ENCODE peak calls at places on chromosomes 2 and 18, in eight cellular contexts. One of them, this sample, is unnamed.

GRCh38 chr18:55430026-55430425 is 158.0 kb downstream of the TCF4 start:
- DNase-seq in stomach: no peak
- DNase-seq in brain microvascular endothelial cell: no peak
- DNase-seq in psoas muscle: no peak
- DNase-seq in choroid plexus epithelial cell: no peak
- DNase-seq in CD8-positive, alpha-beta T cell: no peak
- DNase-seq in lower leg skin: no peak
- DNase-seq in GM12865: no peak
- DNase-seq in this sample: no peak

GRCh38 chr2:200738590-200738989 is 73.1 kb upstream of the BZW1 start:
- DNase-seq in choroid plexus epithelial cell: no peak
- DNase-seq in GM12865: no peak
- DNase-seq in brain microvascular endothelial cell: no peak
- DNase-seq in stomach: no peak
- DNase-seq in psoas muscle: no peak
- DNase-seq in CD8-positive, alpha-beta T cell: no peak
- DNase-seq in lower leg skin: no peak
- DNase-seq in this sample: no peak

GRCh38 chr18:68219867-68220266 is 495.0 kb downstream of the TMX3 start:
- DNase-seq in choroid plexus epithelial cell: no peak
- DNase-seq in lower leg skin: no peak
- DNase-seq in stomach: no peak
- DNase-seq in psoas muscle: no peak
- DNase-seq in CD8-positive, alpha-beta T cell: no peak
- DNase-seq in brain microvascular endothelial cell: no peak
- DNase-seq in GM12865: no peak
- DNase-seq in this sample: no peak

GRCh38 chr2:224259831-224260230 is 142.1 kb downstream of the FAM124B start:
- DNase-seq in choroid plexus epithelial cell: no peak
- DNase-seq in GM12865: no peak
- DNase-seq in stomach: no peak
- DNase-seq in CD8-positive, alpha-beta T cell: no peak
- DNase-seq in brain microvascular endothelial cell: no peak
- DNase-seq in lower leg skin: no peak
- DNase-seq in psoas muscle: no peak
- DNase-seq in this sample: no peak

GRCh38 chr2:181258761-181259160 is 198.4 kb upstream of the ITGA4 start:
- DNase-seq in brain microvascular endothelial cell: peak
- DNase-seq in lower leg skin: no peak
- DNase-seq in GM12865: no peak
- DNase-seq in choroid plexus epithelial cell: peak
- DNase-seq in CD8-positive, alpha-beta T cell: no peak
- DNase-seq in psoas muscle: no peak
- DNase-seq in stomach: no peak
- DNase-seq in this sample: peak

GRCh38 chr2:127219716-127220090 is 396 bp downstream of the CYP27C1 start:
- DNase-seq in CD8-positive, alpha-beta T cell: no peak
- DNase-seq in psoas muscle: peak
- DNase-seq in brain microvascular endothelial cell: no peak
- DNase-seq in stomach: no peak
- DNase-seq in choroid plexus epithelial cell: peak
- DNase-seq in GM12865: no peak
- DNase-seq in lower leg skin: peak
- DNase-seq in this sample: no peak

GRCh38 chr18:30454920-30455319 is 587.6 kb downstream of the DSC3 start:
- DNase-seq in stomach: no peak
- DNase-seq in lower leg skin: no peak
- DNase-seq in choroid plexus epithelial cell: no peak
- DNase-seq in psoas muscle: no peak
- DNase-seq in brain microvascular endothelial cell: no peak
- DNase-seq in CD8-positive, alpha-beta T cell: no peak
- DNase-seq in GM12865: no peak
- DNase-seq in this sample: no peak

GRCh38 chr2:95276888-95277245 is 2.6 kb downstream of the PROM2 start:
- DNase-seq in stomach: no peak
- DNase-seq in choroid plexus epithelial cell: no peak
- DNase-seq in lower leg skin: peak
- DNase-seq in CD8-positive, alpha-beta T cell: no peak
- DNase-seq in GM12865: no peak
- DNase-seq in psoas muscle: peak
- DNase-seq in brain microvascular endothelial cell: no peak
- DNase-seq in this sample: no peak

GRCh38 chr2:41916177-41916576 is 131.6 kb upstream of the PKDCC start:
- DNase-seq in lower leg skin: no peak
- DNase-seq in psoas muscle: no peak
- DNase-seq in brain microvascular endothelial cell: no peak
- DNase-seq in GM12865: no peak
- DNase-seq in CD8-positive, alpha-beta T cell: no peak
- DNase-seq in stomach: no peak
- DNase-seq in choroid plexus epithelial cell: no peak
- DNase-seq in this sample: no peak

GRCh38 chr2:78065366-78065765 is 543.2 kb upstream of the LRRTM4 start:
- DNase-seq in brain microvascular endothelial cell: no peak
- DNase-seq in GM12865: no peak
- DNase-seq in CD8-positive, alpha-beta T cell: no peak
- DNase-seq in lower leg skin: no peak
- DNase-seq in choroid plexus epithelial cell: no peak
- DNase-seq in psoas muscle: no peak
- DNase-seq in stomach: no peak
- DNase-seq in this sample: no peak

GRCh38 chr2:216315817-216316603 is 56.3 kb downstream of the MARCHF4 start:
- DNase-seq in lower leg skin: no peak
- DNase-seq in stomach: no peak
- DNase-seq in GM12865: no peak
- DNase-seq in CD8-positive, alpha-beta T cell: no peak
- DNase-seq in choroid plexus epithelial cell: peak
- DNase-seq in psoas muscle: no peak
- DNase-seq in brain microvascular endothelial cell: peak
- DNase-seq in this sample: peak

GRCh38 chr2:85831735-85832134 is 57.1 kb downstream of the ST3GAL5 start:
- DNase-seq in GM12865: peak
- DNase-seq in stomach: no peak
- DNase-seq in psoas muscle: no peak
- DNase-seq in lower leg skin: no peak
- DNase-seq in choroid plexus epithelial cell: no peak
- DNase-seq in CD8-positive, alpha-beta T cell: no peak
- DNase-seq in brain microvascular endothelial cell: no peak
- DNase-seq in this sample: no peak

GRCh38 chr2:238420878-238421694 is 5.6 kb upstream of the ASB1 start:
- DNase-seq in GM12865: no peak
- DNase-seq in CD8-positive, alpha-beta T cell: no peak
- DNase-seq in brain microvascular endothelial cell: no peak
- DNase-seq in stomach: peak
- DNase-seq in choroid plexus epithelial cell: peak
- DNase-seq in lower leg skin: no peak
- DNase-seq in psoas muscle: no peak
- DNase-seq in this sample: no peak

GRCh38 chr2:232632904-232633412 is 446 bp upstream of the EFHD1 start:
- DNase-seq in GM12865: no peak
- DNase-seq in choroid plexus epithelial cell: peak
- DNase-seq in stomach: no peak
- DNase-seq in lower leg skin: peak
- DNase-seq in CD8-positive, alpha-beta T cell: no peak
- DNase-seq in brain microvascular endothelial cell: no peak
- DNase-seq in psoas muscle: peak
- DNase-seq in this sample: peak

GRCh38 chr18:49795612-49796552 is 17.5 kb downstream of the ACAA2 start:
- DNase-seq in choroid plexus epithelial cell: peak
- DNase-seq in stomach: no peak
- DNase-seq in brain microvascular endothelial cell: no peak
- DNase-seq in lower leg skin: no peak
- DNase-seq in GM12865: no peak
- DNase-seq in psoas muscle: no peak
- DNase-seq in CD8-positive, alpha-beta T cell: no peak
- DNase-seq in this sample: no peak

GRCh38 chr2:41937921-41938708 is 109.7 kb upstream of the PKDCC start:
- DNase-seq in choroid plexus epithelial cell: no peak
- DNase-seq in CD8-positive, alpha-beta T cell: no peak
- DNase-seq in lower leg skin: peak
- DNase-seq in brain microvascular endothelial cell: no peak
- DNase-seq in GM12865: no peak
- DNase-seq in stomach: no peak
- DNase-seq in psoas muscle: no peak
- DNase-seq in this sample: no peak

GRCh38 chr2:207768168-207768890 is 1.4 kb downstream of the FZD5 start:
- DNase-seq in psoas muscle: peak
- DNase-seq in lower leg skin: peak
- DNase-seq in GM12865: peak
- DNase-seq in stomach: peak
- DNase-seq in brain microvascular endothelial cell: no peak
- DNase-seq in choroid plexus epithelial cell: peak
- DNase-seq in CD8-positive, alpha-beta T cell: peak
- DNase-seq in this sample: peak

GRCh38 chr2:96617012-96617411 is 21.1 kb downstream of the KANSL3 start:
- DNase-seq in brain microvascular endothelial cell: no peak
- DNase-seq in CD8-positive, alpha-beta T cell: no peak
- DNase-seq in choroid plexus epithelial cell: no peak
- DNase-seq in stomach: no peak
- DNase-seq in lower leg skin: no peak
- DNase-seq in psoas muscle: no peak
- DNase-seq in GM12865: no peak
- DNase-seq in this sample: no peak

GRCh38 chr2:133591164-133591563 is 22.9 kb upstream of the NCKAP5 start:
- DNase-seq in GM12865: no peak
- DNase-seq in choroid plexus epithelial cell: peak
- DNase-seq in psoas muscle: peak
- DNase-seq in stomach: peak
- DNase-seq in CD8-positive, alpha-beta T cell: no peak
- DNase-seq in lower leg skin: no peak
- DNase-seq in brain microvascular endothelial cell: no peak
- DNase-seq in this sample: no peak

GRCh38 chr18:64809801-64810200 is 660.9 kb upstream of the LINC00305 start:
- DNase-seq in CD8-positive, alpha-beta T cell: no peak
- DNase-seq in psoas muscle: no peak
- DNase-seq in choroid plexus epithelial cell: no peak
- DNase-seq in GM12865: no peak
- DNase-seq in lower leg skin: no peak
- DNase-seq in stomach: no peak
- DNase-seq in brain microvascular endothelial cell: no peak
- DNase-seq in this sample: no peak

DNA sequence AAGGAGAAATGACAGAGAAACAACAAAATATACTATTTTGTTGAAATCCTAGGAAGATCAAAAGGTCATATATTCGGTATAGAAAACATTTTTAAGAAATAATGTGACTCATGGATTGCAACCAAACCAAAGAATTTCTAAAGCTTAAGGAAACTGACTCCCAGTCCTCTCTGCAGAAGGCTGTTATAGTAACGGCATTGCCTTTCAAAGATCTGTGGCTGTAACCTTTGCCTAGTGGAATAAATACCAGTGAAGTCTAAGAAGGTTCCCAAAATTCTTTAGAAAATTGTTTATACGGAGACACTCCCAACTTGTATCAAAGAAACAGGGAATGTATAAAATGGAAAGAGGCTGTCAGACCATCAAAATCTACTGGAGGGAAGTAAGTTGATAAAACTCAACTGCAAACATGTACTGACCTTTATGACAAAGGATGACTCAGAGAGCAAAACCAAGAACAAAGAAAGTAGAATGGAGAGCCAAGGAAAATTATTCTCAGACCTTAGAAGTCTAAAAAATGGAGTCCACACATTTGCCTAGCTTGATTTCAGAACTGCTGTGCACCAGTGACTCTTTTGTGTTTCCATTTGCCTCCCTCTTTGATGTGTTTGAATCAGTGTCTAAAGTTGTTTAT is 48.6 kb upstream of the FSIP2 start:
- DNase-seq in GM12865: no peak
- DNase-seq in stomach: no peak
- DNase-seq in lower leg skin: no peak
- DNase-seq in psoas muscle: no peak
- DNase-seq in choroid plexus epithelial cell: peak
- DNase-seq in brain microvascular endothelial cell: no peak
- DNase-seq in CD8-positive, alpha-beta T cell: no peak
- DNase-seq in this sample: peak
- H3K4me3 ChIP-seq in GM12865: no peak
- H3K4me3 ChIP-seq in stomach: no peak
- H3K4me3 ChIP-seq in lower leg skin: no peak
- H3K4me3 ChIP-seq in psoas muscle: no peak
- H3K4me3 ChIP-seq in choroid plexus epithelial cell: no peak
- H3K4me3 ChIP-seq in brain microvascular endothelial cell: no peak
- H3K4me3 ChIP-seq in CD8-positive, alpha-beta T cell: no peak
- H3K4me3 ChIP-seq in this sample: no peak

DNA sequence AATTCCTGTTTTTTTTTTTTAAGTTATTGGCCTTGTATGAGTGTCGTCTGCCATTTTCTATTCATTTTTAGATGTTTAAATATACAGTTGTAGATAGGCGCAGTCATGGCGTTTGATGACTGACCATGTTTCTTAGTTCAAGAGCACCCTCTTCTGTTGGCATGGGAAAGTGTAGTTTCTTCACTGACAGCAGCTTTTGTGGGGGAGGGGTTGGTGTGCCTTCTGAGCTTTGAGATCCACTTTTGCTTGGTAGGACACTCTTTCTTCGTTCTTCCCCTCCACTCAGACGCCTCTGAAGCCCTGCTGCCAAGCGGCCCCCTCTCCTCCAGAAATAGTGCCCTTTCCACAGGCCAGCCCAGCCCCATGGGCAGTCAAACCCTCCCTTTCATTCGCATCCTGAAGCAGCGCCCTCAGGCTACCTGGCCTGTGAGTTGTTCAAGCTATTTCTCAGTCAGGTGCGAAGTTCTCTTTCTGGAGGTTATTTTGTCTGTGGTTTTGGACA is 492.0 kb downstream of the TNS1 start:
- DNase-seq in CD8-positive, alpha-beta T cell: peak
- DNase-seq in brain microvascular endothelial cell: peak
- DNase-seq in choroid plexus epithelial cell: peak
- DNase-seq in GM12865: peak
- DNase-seq in lower leg skin: no peak
- DNase-seq in psoas muscle: no peak
- DNase-seq in stomach: peak
- DNase-seq in this sample: peak
- TF ChIP-seq CTCF in CD8-positive, alpha-beta T cell: peak
- TF ChIP-seq CTCF in brain microvascular endothelial cell: peak
- TF ChIP-seq CTCF in choroid plexus epithelial cell: peak
- TF ChIP-seq CTCF in GM12865: peak
- TF ChIP-seq CTCF in lower leg skin: peak
- TF ChIP-seq CTCF in psoas muscle: peak
- TF ChIP-seq CTCF in stomach: peak
- TF ChIP-seq CTCF in this sample: peak

DNA sequence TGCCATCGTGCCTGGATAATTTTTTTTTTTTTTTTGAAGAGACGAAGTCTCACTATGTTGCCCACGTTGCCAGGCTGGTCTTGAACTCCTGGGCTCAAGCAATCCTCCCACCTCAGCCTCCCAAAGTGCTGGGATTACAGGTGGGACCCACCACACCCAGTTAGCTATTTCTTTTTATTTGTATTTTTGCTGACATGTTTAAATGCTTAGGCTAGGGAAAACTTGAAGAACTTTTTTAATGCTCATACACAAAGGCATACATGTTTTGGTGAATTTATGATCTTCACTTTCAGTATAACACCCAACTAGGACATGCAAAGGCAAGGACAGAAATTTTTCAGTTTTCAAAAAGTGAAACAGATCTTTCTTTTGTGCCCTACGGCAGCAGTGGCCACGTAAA is 9.9 kb downstream of the L3MBTL4 start:
- DNase-seq in GM12865: no peak
- DNase-seq in brain microvascular endothelial cell: no peak
- DNase-seq in choroid plexus epithelial cell: no peak
- DNase-seq in lower leg skin: no peak
- DNase-seq in stomach: no peak
- DNase-seq in psoas muscle: no peak
- DNase-seq in CD8-positive, alpha-beta T cell: no peak
- DNase-seq in this sample: no peak
- H3K4me3 ChIP-seq in GM12865: no peak
- H3K4me3 ChIP-seq in brain microvascular endothelial cell: no peak
- H3K4me3 ChIP-seq in choroid plexus epithelial cell: no peak
- H3K4me3 ChIP-seq in lower leg skin: no peak
- H3K4me3 ChIP-seq in stomach: no peak
- H3K4me3 ChIP-seq in psoas muscle: no peak
- H3K4me3 ChIP-seq in CD8-positive, alpha-beta T cell: no peak
- H3K4me3 ChIP-seq in this sample: no peak

GRCh38 chr2:100427111-100427510 is 9.6 kb upstream of the CHST10 start:
- DNase-seq in brain microvascular endothelial cell: no peak
- DNase-seq in psoas muscle: no peak
- DNase-seq in choroid plexus epithelial cell: no peak
- DNase-seq in CD8-positive, alpha-beta T cell: no peak
- DNase-seq in lower leg skin: no peak
- DNase-seq in GM12865: no peak
- DNase-seq in stomach: no peak
- DNase-seq in this sample: no peak
- TF ChIP-seq CTCF in brain microvascular endothelial cell: no peak
- TF ChIP-seq CTCF in psoas muscle: no peak
- TF ChIP-seq CTCF in choroid plexus epithelial cell: no peak
- TF ChIP-seq CTCF in CD8-positive, alpha-beta T cell: no peak
- TF ChIP-seq CTCF in lower leg skin: no peak
- TF ChIP-seq CTCF in GM12865: no peak
- TF ChIP-seq CTCF in stomach: no peak
- TF ChIP-seq CTCF in this sample: no peak

This sample was measured in fibroblast of mammary gland.